ENCODE peak calls at places on chromosome 2, in eight cellular contexts. One of them, this sample, is unnamed.

GRCh38 chr2:199303814-199304213 is 153.9 kb downstream of the SATB2 start:
- DNase-seq in NCI-H1694 treated with DMSO at 0.1 percent for 48 hours: no peak
- DNase-seq in NCI-H748 treated with DMSO at 0.1 percent for 48 hours: no peak
- DNase-seq in NCI-H460: peak
- DNase-seq in T-cell: no peak
- DNase-seq in cardiac muscle cell: no peak
- DNase-seq in activated T-cell treated with anti-CD3 and anti-CD28 coated beads for 1 hour: no peak
- DNase-seq in epithelial cell of esophagus: peak
- DNase-seq in this sample: no peak

GRCh38 chr2:29014331-29014730 is 33.2 kb downstream of the TOGARAM2 start:
- DNase-seq in NCI-H1694 treated with DMSO at 0.1 percent for 48 hours: no peak
- DNase-seq in NCI-H748 treated with DMSO at 0.1 percent for 48 hours: no peak
- DNase-seq in NCI-H460: no peak
- DNase-seq in T-cell: no peak
- DNase-seq in cardiac muscle cell: no peak
- DNase-seq in activated T-cell treated with anti-CD3 and anti-CD28 coated beads for 1 hour: no peak
- DNase-seq in epithelial cell of esophagus: no peak
- DNase-seq in this sample: no peak

GRCh38 chr2:189204322-189204941 is 24.9 kb upstream of the COL5A2 start:
- DNase-seq in NCI-H1694 treated with DMSO at 0.1 percent for 48 hours: no peak
- DNase-seq in NCI-H748 treated with DMSO at 0.1 percent for 48 hours: no peak
- DNase-seq in NCI-H460: no peak
- DNase-seq in T-cell: no peak
- DNase-seq in cardiac muscle cell: no peak
- DNase-seq in activated T-cell treated with anti-CD3 and anti-CD28 coated beads for 1 hour: no peak
- DNase-seq in epithelial cell of esophagus: peak
- DNase-seq in this sample: no peak

GRCh38 chr2:95077893-95078603 is 43.6 kb downstream of the MRPS5 start:
- DNase-seq in NCI-H1694 treated with DMSO at 0.1 percent for 48 hours: no peak
- DNase-seq in NCI-H748 treated with DMSO at 0.1 percent for 48 hours: no peak
- DNase-seq in NCI-H460: no peak
- DNase-seq in T-cell: no peak
- DNase-seq in cardiac muscle cell: no peak
- DNase-seq in activated T-cell treated with anti-CD3 and anti-CD28 coated beads for 1 hour: no peak
- DNase-seq in epithelial cell of esophagus: no peak
- DNase-seq in this sample: no peak

GRCh38 chr2:178392215-178392614 is 58.8 kb downstream of the PRKRA start:
- DNase-seq in NCI-H1694 treated with DMSO at 0.1 percent for 48 hours: no peak
- DNase-seq in NCI-H748 treated with DMSO at 0.1 percent for 48 hours: no peak
- DNase-seq in NCI-H460: no peak
- DNase-seq in T-cell: no peak
- DNase-seq in cardiac muscle cell: no peak
- DNase-seq in activated T-cell treated with anti-CD3 and anti-CD28 coated beads for 1 hour: no peak
- DNase-seq in epithelial cell of esophagus: peak
- DNase-seq in this sample: no peak

GRCh38 chr2:1736997-1737480 is 7.3 kb downstream of the PXDN start:
- DNase-seq in NCI-H1694 treated with DMSO at 0.1 percent for 48 hours: no peak
- DNase-seq in NCI-H748 treated with DMSO at 0.1 percent for 48 hours: no peak
- DNase-seq in NCI-H460: no peak
- DNase-seq in T-cell: no peak
- DNase-seq in cardiac muscle cell: no peak
- DNase-seq in activated T-cell treated with anti-CD3 and anti-CD28 coated beads for 1 hour: no peak
- DNase-seq in epithelial cell of esophagus: peak
- DNase-seq in this sample: no peak

GRCh38 chr2:69298261-69298660 is 88.8 kb downstream of the GFPT1 start:
- DNase-seq in NCI-H1694 treated with DMSO at 0.1 percent for 48 hours: no peak
- DNase-seq in NCI-H748 treated with DMSO at 0.1 percent for 48 hours: no peak
- DNase-seq in NCI-H460: no peak
- DNase-seq in T-cell: no peak
- DNase-seq in cardiac muscle cell: no peak
- DNase-seq in activated T-cell treated with anti-CD3 and anti-CD28 coated beads for 1 hour: no peak
- DNase-seq in epithelial cell of esophagus: peak
- DNase-seq in this sample: no peak

GRCh38 chr2:197163755-197164753 is 146.5 kb downstream of the ANKRD44 start:
- DNase-seq in NCI-H1694 treated with DMSO at 0.1 percent for 48 hours: no peak
- DNase-seq in NCI-H748 treated with DMSO at 0.1 percent for 48 hours: no peak
- DNase-seq in NCI-H460: no peak
- DNase-seq in T-cell: no peak
- DNase-seq in cardiac muscle cell: no peak
- DNase-seq in activated T-cell treated with anti-CD3 and anti-CD28 coated beads for 1 hour: no peak
- DNase-seq in epithelial cell of esophagus: no peak
- DNase-seq in this sample: no peak

GRCh38 chr2:240915526-240916335 is 9.6 kb downstream of the CROCC2 start:
- DNase-seq in NCI-H1694 treated with DMSO at 0.1 percent for 48 hours: no peak
- DNase-seq in NCI-H748 treated with DMSO at 0.1 percent for 48 hours: no peak
- DNase-seq in NCI-H460: no peak
- DNase-seq in T-cell: no peak
- DNase-seq in cardiac muscle cell: no peak
- DNase-seq in activated T-cell treated with anti-CD3 and anti-CD28 coated beads for 1 hour: no peak
- DNase-seq in epithelial cell of esophagus: no peak
- DNase-seq in this sample: no peak

GRCh38 chr2:86703704-86704370 is 16.3 kb upstream of the RMND5A start:
- DNase-seq in NCI-H1694 treated with DMSO at 0.1 percent for 48 hours: peak
- DNase-seq in NCI-H748 treated with DMSO at 0.1 percent for 48 hours: peak
- DNase-seq in NCI-H460: peak
- DNase-seq in T-cell: no peak
- DNase-seq in cardiac muscle cell: no peak
- DNase-seq in activated T-cell treated with anti-CD3 and anti-CD28 coated beads for 1 hour: no peak
- DNase-seq in epithelial cell of esophagus: peak
- DNase-seq in this sample: no peak

GRCh38 chr2:17373041-17373440 is 145.2 kb downstream of the RAD51AP2 start:
- DNase-seq in NCI-H1694 treated with DMSO at 0.1 percent for 48 hours: no peak
- DNase-seq in NCI-H748 treated with DMSO at 0.1 percent for 48 hours: no peak
- DNase-seq in NCI-H460: no peak
- DNase-seq in T-cell: no peak
- DNase-seq in cardiac muscle cell: no peak
- DNase-seq in activated T-cell treated with anti-CD3 and anti-CD28 coated beads for 1 hour: no peak
- DNase-seq in epithelial cell of esophagus: peak
- DNase-seq in this sample: no peak

GRCh38 chr2:97645700-97646629 is at the start of gene COX5B:
- DNase-seq in NCI-H1694 treated with DMSO at 0.1 percent for 48 hours: peak
- DNase-seq in NCI-H748 treated with DMSO at 0.1 percent for 48 hours: peak
- DNase-seq in NCI-H460: peak
- DNase-seq in T-cell: peak
- DNase-seq in cardiac muscle cell: peak
- DNase-seq in activated T-cell treated with anti-CD3 and anti-CD28 coated beads for 1 hour: peak
- DNase-seq in epithelial cell of esophagus: peak
- DNase-seq in this sample: peak

GRCh38 chr2:58107803-58108710 is 61.5 kb downstream of the VRK2 start:
- DNase-seq in NCI-H1694 treated with DMSO at 0.1 percent for 48 hours: no peak
- DNase-seq in NCI-H748 treated with DMSO at 0.1 percent for 48 hours: no peak
- DNase-seq in NCI-H460: peak
- DNase-seq in T-cell: no peak
- DNase-seq in cardiac muscle cell: no peak
- DNase-seq in activated T-cell treated with anti-CD3 and anti-CD28 coated beads for 1 hour: no peak
- DNase-seq in epithelial cell of esophagus: peak
- DNase-seq in this sample: no peak

GRCh38 chr2:220847006-220847405 is 725.1 kb downstream of the EPHA4 start:
- DNase-seq in NCI-H1694 treated with DMSO at 0.1 percent for 48 hours: no peak
- DNase-seq in NCI-H748 treated with DMSO at 0.1 percent for 48 hours: no peak
- DNase-seq in NCI-H460: no peak
- DNase-seq in T-cell: no peak
- DNase-seq in cardiac muscle cell: no peak
- DNase-seq in activated T-cell treated with anti-CD3 and anti-CD28 coated beads for 1 hour: no peak
- DNase-seq in epithelial cell of esophagus: peak
- DNase-seq in this sample: no peak

GRCh38 chr2:240424341-240425235 is 10.9 kb upstream of the GPC1 start:
- DNase-seq in NCI-H1694 treated with DMSO at 0.1 percent for 48 hours: no peak
- DNase-seq in NCI-H748 treated with DMSO at 0.1 percent for 48 hours: no peak
- DNase-seq in NCI-H460: no peak
- DNase-seq in T-cell: no peak
- DNase-seq in cardiac muscle cell: no peak
- DNase-seq in activated T-cell treated with anti-CD3 and anti-CD28 coated beads for 1 hour: no peak
- DNase-seq in epithelial cell of esophagus: no peak
- DNase-seq in this sample: no peak

GRCh38 chr2:232623768-232624553 is 9.4 kb upstream of the EFHD1 start:
- DNase-seq in NCI-H1694 treated with DMSO at 0.1 percent for 48 hours: peak
- DNase-seq in NCI-H748 treated with DMSO at 0.1 percent for 48 hours: no peak
- DNase-seq in NCI-H460: no peak
- DNase-seq in T-cell: no peak
- DNase-seq in cardiac muscle cell: no peak
- DNase-seq in activated T-cell treated with anti-CD3 and anti-CD28 coated beads for 1 hour: no peak
- DNase-seq in epithelial cell of esophagus: no peak
- DNase-seq in this sample: no peak

GRCh38 chr2:19799881-19800780 is 101.7 kb downstream of the TTC32 start:
- DNase-seq in NCI-H1694 treated with DMSO at 0.1 percent for 48 hours: peak
- DNase-seq in NCI-H748 treated with DMSO at 0.1 percent for 48 hours: no peak
- DNase-seq in NCI-H460: no peak
- DNase-seq in T-cell: no peak
- DNase-seq in cardiac muscle cell: peak
- DNase-seq in activated T-cell treated with anti-CD3 and anti-CD28 coated beads for 1 hour: no peak
- DNase-seq in epithelial cell of esophagus: peak
- DNase-seq in this sample: no peak

GRCh38 chr2:196113061-196113974 is 44.7 kb upstream of the DNAH7 start:
- DNase-seq in NCI-H1694 treated with DMSO at 0.1 percent for 48 hours: no peak
- DNase-seq in NCI-H748 treated with DMSO at 0.1 percent for 48 hours: no peak
- DNase-seq in NCI-H460: no peak
- DNase-seq in T-cell: no peak
- DNase-seq in cardiac muscle cell: no peak
- DNase-seq in activated T-cell treated with anti-CD3 and anti-CD28 coated beads for 1 hour: no peak
- DNase-seq in epithelial cell of esophagus: peak
- DNase-seq in this sample: no peak

GRCh38 chr2:168977608-168978007 is 53.5 kb downstream of the ABCB11 start:
- DNase-seq in NCI-H1694 treated with DMSO at 0.1 percent for 48 hours: no peak
- DNase-seq in NCI-H748 treated with DMSO at 0.1 percent for 48 hours: no peak
- DNase-seq in NCI-H460: no peak
- DNase-seq in T-cell: no peak
- DNase-seq in cardiac muscle cell: no peak
- DNase-seq in activated T-cell treated with anti-CD3 and anti-CD28 coated beads for 1 hour: no peak
- DNase-seq in epithelial cell of esophagus: no peak
- DNase-seq in this sample: no peak

GRCh38 chr2:190940451-190940850 is 59.8 kb downstream of the GLS start:
- DNase-seq in NCI-H1694 treated with DMSO at 0.1 percent for 48 hours: no peak
- DNase-seq in NCI-H748 treated with DMSO at 0.1 percent for 48 hours: no peak
- DNase-seq in NCI-H460: no peak
- DNase-seq in T-cell: no peak
- DNase-seq in cardiac muscle cell: no peak
- DNase-seq in activated T-cell treated with anti-CD3 and anti-CD28 coated beads for 1 hour: no peak
- DNase-seq in epithelial cell of esophagus: no peak
- DNase-seq in this sample: no peak

GRCh38 chr2:70817284-70817954 is 3.0 kb downstream of the CLEC4F start:
- DNase-seq in NCI-H1694 treated with DMSO at 0.1 percent for 48 hours: no peak
- DNase-seq in NCI-H748 treated with DMSO at 0.1 percent for 48 hours: no peak
- DNase-seq in NCI-H460: no peak
- DNase-seq in T-cell: no peak
- DNase-seq in cardiac muscle cell: no peak
- DNase-seq in activated T-cell treated with anti-CD3 and anti-CD28 coated beads for 1 hour: no peak
- DNase-seq in epithelial cell of esophagus: no peak
- DNase-seq in this sample: no peak

GRCh38 chr2:101844055-101844635 is 146.6 kb downstream of the MAP4K4 start:
- DNase-seq in NCI-H1694 treated with DMSO at 0.1 percent for 48 hours: no peak
- DNase-seq in NCI-H748 treated with DMSO at 0.1 percent for 48 hours: no peak
- DNase-seq in NCI-H460: no peak
- DNase-seq in T-cell: no peak
- DNase-seq in cardiac muscle cell: no peak
- DNase-seq in activated T-cell treated with anti-CD3 and anti-CD28 coated beads for 1 hour: no peak
- DNase-seq in epithelial cell of esophagus: peak
- DNase-seq in this sample: no peak

GRCh38 chr2:233244818-233245217 is 6.7 kb upstream of the ATG16L1 start:
- DNase-seq in NCI-H1694 treated with DMSO at 0.1 percent for 48 hours: no peak
- DNase-seq in NCI-H748 treated with DMSO at 0.1 percent for 48 hours: no peak
- DNase-seq in NCI-H460: no peak
- DNase-seq in T-cell: no peak
- DNase-seq in cardiac muscle cell: no peak
- DNase-seq in activated T-cell treated with anti-CD3 and anti-CD28 coated beads for 1 hour: no peak
- DNase-seq in epithelial cell of esophagus: peak
- DNase-seq in this sample: no peak

GRCh38 chr2:241842620-241843211 is 16.0 kb downstream of the PDCD1 start:
- DNase-seq in NCI-H1694 treated with DMSO at 0.1 percent for 48 hours: no peak
- DNase-seq in NCI-H748 treated with DMSO at 0.1 percent for 48 hours: no peak
- DNase-seq in NCI-H460: no peak
- DNase-seq in T-cell: no peak
- DNase-seq in cardiac muscle cell: no peak
- DNase-seq in activated T-cell treated with anti-CD3 and anti-CD28 coated beads for 1 hour: no peak
- DNase-seq in epithelial cell of esophagus: no peak
- DNase-seq in this sample: peak

GRCh38 chr2:99217929-99218501 is 37.0 kb downstream of the MRPL30 start:
- DNase-seq in NCI-H1694 treated with DMSO at 0.1 percent for 48 hours: no peak
- DNase-seq in NCI-H748 treated with DMSO at 0.1 percent for 48 hours: no peak
- DNase-seq in NCI-H460: no peak
- DNase-seq in T-cell: no peak
- DNase-seq in cardiac muscle cell: no peak
- DNase-seq in activated T-cell treated with anti-CD3 and anti-CD28 coated beads for 1 hour: no peak
- DNase-seq in epithelial cell of esophagus: no peak
- DNase-seq in this sample: no peak